ENCODE peak calls at places on chromosomes 7 and 10, in four cellular contexts. A is fibroblast of lung, I is endothelial cell, G is foreskin fibroblast. D is an unnamed sample.

GRCh38 chr10:68327889-68328786 is 3.7 kb upstream of the HNRNPH3 start:
- DNase-seq in A (peak), I (no peak), G (peak), D (no peak)

GRCh38 chr7:27952393-27953290 is 212.7 kb downstream of the TAX1BP1 start:
- DNase-seq in A (peak), I (no peak), G (peak), D (no peak)

GRCh38 chr10:92747600-92747999 is 57.8 kb downstream of the HHEX start:
- DNase-seq in A (no peak), I (no peak), G (no peak), D (no peak)

GRCh38 chr10:22345301-22346086 is at the start of gene SPAG6:
- DNase-seq in A (no peak), I (peak), G (peak), D (peak)

GRCh38 chr7:69937097-69937496 is 338.8 kb downstream of the AUTS2 start:
- DNase-seq in A (no peak), I (no peak), G (no peak), D (no peak)

GRCh38 chr10:70403483-70404035 is 386 bp upstream of the EIF4EBP2 start:
- DNase-seq in A (no peak), I (no peak), G (no peak), D (no peak)

GRCh38 chr10:7874864-7875263 is 56.6 kb downstream of the TAF3 start:
- DNase-seq in A (no peak), I (no peak), G (no peak), D (no peak)

GRCh38 chr10:19731560-19731959 is 84.7 kb upstream of the PLXDC2 start:
- DNase-seq in A (no peak), I (no peak), G (no peak), D (no peak)

GRCh38 chr7:2757361-2757903 is 69.4 kb downstream of the AMZ1 start:
- DNase-seq in A (peak), I (no peak), G (peak), D (no peak)

GRCh38 chr7:83640731-83641533 is 8.0 kb downstream of the SEMA3E start:
- DNase-seq in A (no peak), I (no peak), G (no peak), D (no peak)

GRCh38 chr7:133703547-133703946 is 423.6 kb upstream of the LRGUK start:
- DNase-seq in A (peak), I (no peak), G (peak), D (no peak)

GRCh38 chr10:74799840-74800239 is 26.6 kb upstream of the KAT6B start:
- DNase-seq in A (peak), I (no peak), G (peak), D (no peak)

GRCh38 chr7:100510437-100511239 is 26.9 kb downstream of the NYAP1 start:
- DNase-seq in A (no peak), I (no peak), G (no peak), D (no peak)

GRCh38 chr7:693280-693679 is 33.2 kb upstream of the DNAAF5 start:
- DNase-seq in A (no peak), I (no peak), G (no peak), D (no peak)

GRCh38 chr10:51765284-51765971 is 66.0 kb upstream of the CSTF2T start:
- DNase-seq in A (no peak), I (no peak), G (no peak), D (no peak)

GRCh38 chr10:6362879-6363278 is 160.1 kb downstream of the PFKFB3 start:
- DNase-seq in A (no peak), I (no peak), G (no peak), D (no peak)

GRCh38 chr7:123782071-123782798 is 33.4 kb upstream of the WASL start:
- DNase-seq in A (no peak), I (no peak), G (no peak), D (no peak)

GRCh38 chr10:30591249-30591670 is 38.3 kb downstream of the LYZL2 start:
- DNase-seq in A (peak), I (peak), G (peak), D (peak)

GRCh38 chr7:69703099-69703498 is 104.8 kb downstream of the AUTS2 start:
- DNase-seq in A (peak), I (no peak), G (no peak), D (no peak)

GRCh38 chr10:8187171-8187666 is 132.7 kb downstream of the GATA3 start:
- DNase-seq in A (peak), I (no peak), G (no peak), D (no peak)

GRCh38 chr10:10831085-10831484 is 186.6 kb upstream of the CELF2 start:
- DNase-seq in A (peak), I (no peak), G (peak), D (no peak)

GRCh38 chr7:101124376-101125056 is 2.4 kb upstream of the SERPINE1 start:
- DNase-seq in A (peak), I (peak), G (peak), D (no peak)

GRCh38 chr7:139439375-139439774 is 44.1 kb downstream of the KLRG2 start:
- DNase-seq in A (no peak), I (no peak), G (no peak), D (no peak)

GRCh38 chr7:31192996-31193395 is 140.9 kb downstream of the ADCYAP1R1 start:
- DNase-seq in A (peak), I (peak), G (peak), D (peak)

GRCh38 chr7:46108272-46108671 is 187.2 kb upstream of the IGFBP3 start:
- DNase-seq in A (no peak), I (no peak), G (no peak), D (no peak)

GRCh38 chr7:151409555-151410404 is at the start of gene WDR86:
- DNase-seq in A (no peak), I (peak), G (no peak), D (peak)

DNA sequence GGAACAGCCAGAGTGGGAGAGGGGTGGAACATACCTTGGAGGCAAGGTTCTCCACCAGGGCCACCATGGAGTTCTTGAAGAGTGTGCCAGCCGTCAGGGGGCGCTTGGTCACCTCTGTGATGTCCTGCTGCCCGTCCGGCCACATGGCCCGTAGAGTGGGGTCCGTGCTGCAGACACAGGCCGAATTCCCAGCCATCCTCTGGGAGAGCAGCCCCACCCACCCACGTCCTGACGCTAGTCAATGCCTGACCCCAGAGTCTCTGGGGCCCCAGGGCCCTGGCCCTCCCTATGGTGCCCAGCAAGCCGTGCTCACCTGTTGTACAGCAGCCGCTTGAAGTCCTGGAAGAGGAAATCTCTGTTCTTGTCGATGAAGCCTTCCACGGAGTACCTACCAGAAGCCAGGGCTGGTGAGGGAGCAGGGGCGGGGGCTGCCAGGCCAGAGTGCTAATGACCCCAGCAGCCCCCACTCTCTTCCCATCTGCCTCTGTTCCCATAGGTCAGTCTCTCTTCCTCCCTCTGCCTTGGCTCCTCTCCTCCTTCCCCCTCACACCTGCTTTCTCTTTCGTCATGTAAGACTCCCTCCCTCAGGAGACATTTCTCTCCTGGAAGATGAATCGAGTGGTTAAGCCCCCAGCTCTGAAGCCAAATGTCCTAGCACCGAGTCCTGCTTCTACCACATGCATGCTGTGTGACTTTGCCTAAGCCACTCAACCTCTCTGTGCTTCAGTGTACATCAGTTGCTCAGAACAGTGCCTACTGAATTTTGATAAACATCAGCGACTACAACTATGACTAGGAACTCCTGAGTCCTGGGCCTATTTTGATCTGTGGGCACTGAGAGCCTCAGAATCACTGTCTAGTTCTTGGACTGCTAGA is 11.0 kb downstream of the MYO1G start:
- DNase-seq in A (no peak), I (peak), G (peak), D (no peak)
- TF ChIP-seq CTCF in A (peak), I (no peak), G (peak), D (peak)

GRCh38 chr7:74042746-74043522 is 15.0 kb downstream of the ELN start:
- DNase-seq in A (no peak), I (no peak), G (no peak), D (no peak)
- TF ChIP-seq CTCF in A (no peak), I (no peak), G (no peak), D (no peak)

GRCh38 chr10:83988435-83988834 is 150.9 kb upstream of the GHITM start:
- DNase-seq in A (no peak), I (no peak), G (no peak), D (no peak)

GRCh38 chr10:83994351-83994750 is 145.0 kb upstream of the GHITM start:
- DNase-seq in A (no peak), I (no peak), G (no peak), D (no peak)

GRCh38 chr10:83990126-83990525 is 149.2 kb upstream of the GHITM start:
- DNase-seq in A (no peak), I (no peak), G (no peak), D (no peak)

GRCh38 chr10:83995932-83996331 is 143.4 kb upstream of the GHITM start:
- DNase-seq in A (no peak), I (no peak), G (no peak), D (no peak)

DNA sequence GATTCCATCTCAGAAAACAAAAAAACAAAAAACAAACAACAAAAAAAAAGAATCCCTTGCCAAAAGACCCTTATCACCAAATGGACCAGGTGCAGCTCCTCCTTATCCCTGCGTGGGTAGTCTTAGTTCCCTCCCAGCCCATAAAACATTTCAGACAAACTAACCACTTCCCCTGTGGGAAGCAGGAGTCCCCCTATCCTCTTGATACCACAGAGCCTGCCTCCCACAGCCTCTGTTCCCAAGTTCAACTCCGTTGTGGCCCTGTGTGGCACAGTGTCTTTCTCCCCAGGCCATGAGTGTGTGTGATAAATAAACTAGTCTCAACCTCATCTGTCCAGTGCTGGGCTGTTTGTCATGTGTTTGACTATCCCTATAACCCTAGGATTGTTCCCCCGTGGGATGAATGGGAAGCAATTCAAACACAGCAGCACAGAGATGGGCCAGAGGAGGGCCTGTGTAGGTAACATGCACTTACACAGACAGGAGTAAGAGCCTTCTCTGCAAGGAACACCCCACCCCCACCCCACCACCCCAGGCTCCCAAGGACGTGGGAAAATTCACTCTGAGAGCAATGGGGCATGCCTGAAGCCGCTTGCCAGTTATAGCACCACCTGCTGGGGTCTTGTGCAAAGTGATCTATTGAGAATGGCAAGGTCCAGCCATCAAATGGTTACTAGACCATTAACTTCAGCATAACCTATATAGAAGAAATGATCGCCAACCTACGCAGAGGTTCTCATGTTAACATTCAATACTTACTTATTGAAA is 147.1 kb upstream of the GHITM start:
- DNase-seq in A (peak), I (peak), G (no peak), D (peak)
- TF ChIP-seq CTCF in A (no peak), I (peak), G (peak), D (peak)

GRCh38 chr7:43763183-43763582 is 4.7 kb downstream of the BLVRA start:
- DNase-seq in A (no peak), I (no peak), G (no peak), D (no peak)
- TF ChIP-seq CTCF in A (no peak), I (no peak), G (no peak), D (no peak)

DNA sequence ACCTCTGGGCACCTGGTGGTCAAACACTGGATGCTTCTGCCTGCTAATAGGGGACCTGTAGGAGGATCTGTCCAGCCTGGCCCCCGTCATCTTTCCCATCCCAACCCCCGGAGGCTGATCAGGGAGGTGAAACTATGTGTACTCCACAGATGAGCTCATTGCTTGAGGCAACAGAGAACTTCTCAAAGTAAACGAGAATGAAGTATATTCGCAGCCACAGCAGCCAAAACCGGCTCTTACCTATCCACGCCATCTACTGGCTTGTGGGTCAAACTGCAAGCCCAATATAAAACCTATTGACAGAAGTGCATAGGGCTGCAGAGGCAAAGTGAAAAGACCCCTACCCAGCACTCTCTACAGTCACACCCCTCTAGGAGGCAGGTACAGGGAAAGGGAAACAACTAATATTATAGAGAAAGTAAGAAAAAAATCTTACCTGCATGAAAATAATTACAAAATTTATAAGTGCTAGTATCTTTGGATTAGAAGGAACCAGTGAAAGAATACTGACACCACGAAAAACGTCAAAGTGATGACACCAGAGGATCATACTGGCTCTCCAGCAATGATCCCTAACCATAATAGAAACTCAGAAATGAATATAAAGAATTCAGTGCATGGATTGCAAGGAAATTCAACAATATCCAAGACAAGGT is 973.5 kb downstream of the ANKRD7 start:
- DNase-seq in A (peak), I (peak), G (peak), D (no peak)
- TF ChIP-seq CTCF in A (peak), I (peak), G (peak), D (peak)

D was measured in progenitor cell of endocrine pancreas.